ENCODE peak calls at places on chromosomes 3 and 15, in nine cellular contexts. One of them, this sample, is unnamed.

GRCh38 chr15:23039917-23040281 is 530 bp upstream of the TUBGCP5 start:
- DNase-seq in progenitor cell of endocrine pancreas: no peak
- DNase-seq in fibroblast of lung: no peak
- DNase-seq in cardiac fibroblast: no peak
- DNase-seq in lower lobe of right lung: no peak
- DNase-seq in endothelial cell: no peak
- DNase-seq in heart right ventricle: no peak
- DNase-seq in foreskin fibroblast: no peak
- DNase-seq in CD8-positive, alpha-beta T cell: no peak
- DNase-seq in this sample: no peak

GRCh38 chr15:99669250-99669649 is 64.0 kb downstream of the LYSMD4 start:
- DNase-seq in progenitor cell of endocrine pancreas: no peak
- DNase-seq in fibroblast of lung: no peak
- DNase-seq in cardiac fibroblast: no peak
- DNase-seq in lower lobe of right lung: no peak
- DNase-seq in endothelial cell: no peak
- DNase-seq in heart right ventricle: no peak
- DNase-seq in foreskin fibroblast: no peak
- DNase-seq in CD8-positive, alpha-beta T cell: no peak
- DNase-seq in this sample: no peak

GRCh38 chr3:149368850-149369497 is 8.5 kb downstream of the TM4SF1 start:
- DNase-seq in progenitor cell of endocrine pancreas: no peak
- DNase-seq in fibroblast of lung: no peak
- DNase-seq in cardiac fibroblast: no peak
- DNase-seq in lower lobe of right lung: no peak
- DNase-seq in endothelial cell: no peak
- DNase-seq in heart right ventricle: no peak
- DNase-seq in foreskin fibroblast: peak
- DNase-seq in CD8-positive, alpha-beta T cell: no peak
- DNase-seq in this sample: no peak

GRCh38 chr15:69414702-69415161 is 583 bp downstream of the KIF23 start:
- DNase-seq in progenitor cell of endocrine pancreas: peak
- DNase-seq in fibroblast of lung: peak
- DNase-seq in cardiac fibroblast: peak
- DNase-seq in lower lobe of right lung: peak
- DNase-seq in endothelial cell: peak
- DNase-seq in heart right ventricle: peak
- DNase-seq in foreskin fibroblast: peak
- DNase-seq in CD8-positive, alpha-beta T cell: no peak
- DNase-seq in this sample: peak

GRCh38 chr15:29687939-29688884 is 134.1 kb downstream of the TJP1 start:
- DNase-seq in progenitor cell of endocrine pancreas: no peak
- DNase-seq in fibroblast of lung: no peak
- DNase-seq in cardiac fibroblast: no peak
- DNase-seq in lower lobe of right lung: no peak
- DNase-seq in endothelial cell: no peak
- DNase-seq in heart right ventricle: no peak
- DNase-seq in foreskin fibroblast: no peak
- DNase-seq in CD8-positive, alpha-beta T cell: peak
- DNase-seq in this sample: no peak

GRCh38 chr3:169945313-169945712 is 21.3 kb upstream of the SEC62 start:
- DNase-seq in progenitor cell of endocrine pancreas: no peak
- DNase-seq in fibroblast of lung: no peak
- DNase-seq in cardiac fibroblast: peak
- DNase-seq in lower lobe of right lung: peak
- DNase-seq in endothelial cell: no peak
- DNase-seq in heart right ventricle: no peak
- DNase-seq in foreskin fibroblast: no peak
- DNase-seq in CD8-positive, alpha-beta T cell: peak
- DNase-seq in this sample: no peak

GRCh38 chr3:111874177-111874820 is 15.2 kb downstream of the PHLDB2 start:
- DNase-seq in progenitor cell of endocrine pancreas: no peak
- DNase-seq in fibroblast of lung: peak
- DNase-seq in cardiac fibroblast: peak
- DNase-seq in lower lobe of right lung: no peak
- DNase-seq in endothelial cell: no peak
- DNase-seq in heart right ventricle: no peak
- DNase-seq in foreskin fibroblast: peak
- DNase-seq in CD8-positive, alpha-beta T cell: no peak
- DNase-seq in this sample: peak

GRCh38 chr3:116356056-116356455 is 89.2 kb downstream of the LSAMP start:
- DNase-seq in progenitor cell of endocrine pancreas: no peak
- DNase-seq in fibroblast of lung: no peak
- DNase-seq in cardiac fibroblast: no peak
- DNase-seq in lower lobe of right lung: no peak
- DNase-seq in endothelial cell: no peak
- DNase-seq in heart right ventricle: no peak
- DNase-seq in foreskin fibroblast: no peak
- DNase-seq in CD8-positive, alpha-beta T cell: no peak
- DNase-seq in this sample: no peak

GRCh38 chr15:79815468-79815867 is 81.3 kb downstream of the MTHFS start:
- DNase-seq in progenitor cell of endocrine pancreas: no peak
- DNase-seq in fibroblast of lung: no peak
- DNase-seq in cardiac fibroblast: no peak
- DNase-seq in lower lobe of right lung: no peak
- DNase-seq in endothelial cell: no peak
- DNase-seq in heart right ventricle: peak
- DNase-seq in foreskin fibroblast: no peak
- DNase-seq in CD8-positive, alpha-beta T cell: no peak
- DNase-seq in this sample: no peak

DNA sequence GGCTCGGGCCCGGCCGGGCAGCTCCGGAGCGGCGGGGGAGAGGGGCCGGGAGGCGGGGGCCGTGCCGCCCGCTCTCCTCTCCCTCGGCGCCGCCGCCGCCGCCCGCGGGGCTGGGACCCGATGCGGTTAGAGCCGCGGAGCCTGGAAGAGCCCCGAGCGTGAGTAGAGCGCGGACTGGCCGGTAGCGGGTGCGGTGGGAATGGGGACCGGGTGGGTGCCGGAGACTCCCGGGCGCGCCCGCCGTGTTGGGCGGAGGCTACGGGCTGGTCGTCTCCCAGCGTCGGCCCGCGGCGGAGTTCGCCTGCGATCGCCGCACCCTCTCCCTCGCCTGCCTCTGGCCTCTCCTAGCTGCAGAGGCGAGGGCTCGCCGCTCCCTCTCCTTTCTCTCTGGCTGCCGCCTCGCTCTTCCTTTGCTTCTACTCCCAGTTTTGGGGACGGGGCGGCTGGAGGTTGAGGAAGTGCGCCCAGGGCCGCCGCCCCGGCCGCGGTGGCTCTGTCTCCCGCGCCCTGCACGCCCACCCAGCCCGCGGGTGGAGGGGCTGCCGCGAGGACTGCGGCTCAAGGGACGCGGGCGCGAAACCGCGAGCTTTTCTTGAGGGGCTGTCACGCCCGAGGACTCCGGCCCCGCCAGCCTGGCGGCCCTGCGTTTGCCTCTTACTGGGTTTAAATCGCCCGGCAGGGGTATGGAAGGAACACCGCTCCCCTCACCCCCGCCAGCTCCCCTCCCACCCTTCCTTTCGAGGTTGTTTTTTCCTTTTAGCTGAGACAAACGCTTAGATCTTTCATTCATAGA is 485 bp downstream of the PIK3CA start:
- DNase-seq in progenitor cell of endocrine pancreas: peak
- DNase-seq in fibroblast of lung: peak
- DNase-seq in cardiac fibroblast: peak
- DNase-seq in lower lobe of right lung: peak
- DNase-seq in endothelial cell: peak
- DNase-seq in heart right ventricle: peak
- DNase-seq in foreskin fibroblast: peak
- DNase-seq in CD8-positive, alpha-beta T cell: peak
- DNase-seq in this sample: peak
- TF ChIP-seq CTCF in progenitor cell of endocrine pancreas: no peak
- TF ChIP-seq CTCF in fibroblast of lung: no peak
- TF ChIP-seq CTCF in cardiac fibroblast: no peak
- TF ChIP-seq CTCF in lower lobe of right lung: no peak
- TF ChIP-seq CTCF in endothelial cell: no peak
- TF ChIP-seq CTCF in heart right ventricle: peak
- TF ChIP-seq CTCF in foreskin fibroblast: no peak
- TF ChIP-seq CTCF in CD8-positive, alpha-beta T cell: no peak
- TF ChIP-seq CTCF in this sample: no peak

GRCh38 chr15:66502491-66502890 is 2.2 kb downstream of the RPL4 start:
- DNase-seq in progenitor cell of endocrine pancreas: no peak
- DNase-seq in fibroblast of lung: no peak
- DNase-seq in cardiac fibroblast: no peak
- DNase-seq in lower lobe of right lung: no peak
- DNase-seq in endothelial cell: no peak
- DNase-seq in heart right ventricle: no peak
- DNase-seq in foreskin fibroblast: no peak
- DNase-seq in CD8-positive, alpha-beta T cell: no peak
- DNase-seq in this sample: no peak

GRCh38 chr15:66496951-66497501 is 536 bp downstream of the SNAPC5 start:
- DNase-seq in progenitor cell of endocrine pancreas: no peak
- DNase-seq in fibroblast of lung: no peak
- DNase-seq in cardiac fibroblast: no peak
- DNase-seq in lower lobe of right lung: no peak
- DNase-seq in endothelial cell: no peak
- DNase-seq in heart right ventricle: no peak
- DNase-seq in foreskin fibroblast: no peak
- DNase-seq in CD8-positive, alpha-beta T cell: no peak
- DNase-seq in this sample: no peak

GRCh38 chr15:66494262-66494661 is 3.3 kb downstream of the SNAPC5 start:
- DNase-seq in progenitor cell of endocrine pancreas: no peak
- DNase-seq in fibroblast of lung: no peak
- DNase-seq in cardiac fibroblast: no peak
- DNase-seq in lower lobe of right lung: no peak
- DNase-seq in endothelial cell: no peak
- DNase-seq in heart right ventricle: no peak
- DNase-seq in foreskin fibroblast: no peak
- DNase-seq in CD8-positive, alpha-beta T cell: no peak
- DNase-seq in this sample: no peak

GRCh38 chr15:66497502-66498455 is at the start of gene SNAPC5:
- DNase-seq in progenitor cell of endocrine pancreas: peak
- DNase-seq in fibroblast of lung: peak
- DNase-seq in cardiac fibroblast: peak
- DNase-seq in lower lobe of right lung: peak
- DNase-seq in endothelial cell: peak
- DNase-seq in heart right ventricle: peak
- DNase-seq in foreskin fibroblast: peak
- DNase-seq in CD8-positive, alpha-beta T cell: peak
- DNase-seq in this sample: peak

DNA sequence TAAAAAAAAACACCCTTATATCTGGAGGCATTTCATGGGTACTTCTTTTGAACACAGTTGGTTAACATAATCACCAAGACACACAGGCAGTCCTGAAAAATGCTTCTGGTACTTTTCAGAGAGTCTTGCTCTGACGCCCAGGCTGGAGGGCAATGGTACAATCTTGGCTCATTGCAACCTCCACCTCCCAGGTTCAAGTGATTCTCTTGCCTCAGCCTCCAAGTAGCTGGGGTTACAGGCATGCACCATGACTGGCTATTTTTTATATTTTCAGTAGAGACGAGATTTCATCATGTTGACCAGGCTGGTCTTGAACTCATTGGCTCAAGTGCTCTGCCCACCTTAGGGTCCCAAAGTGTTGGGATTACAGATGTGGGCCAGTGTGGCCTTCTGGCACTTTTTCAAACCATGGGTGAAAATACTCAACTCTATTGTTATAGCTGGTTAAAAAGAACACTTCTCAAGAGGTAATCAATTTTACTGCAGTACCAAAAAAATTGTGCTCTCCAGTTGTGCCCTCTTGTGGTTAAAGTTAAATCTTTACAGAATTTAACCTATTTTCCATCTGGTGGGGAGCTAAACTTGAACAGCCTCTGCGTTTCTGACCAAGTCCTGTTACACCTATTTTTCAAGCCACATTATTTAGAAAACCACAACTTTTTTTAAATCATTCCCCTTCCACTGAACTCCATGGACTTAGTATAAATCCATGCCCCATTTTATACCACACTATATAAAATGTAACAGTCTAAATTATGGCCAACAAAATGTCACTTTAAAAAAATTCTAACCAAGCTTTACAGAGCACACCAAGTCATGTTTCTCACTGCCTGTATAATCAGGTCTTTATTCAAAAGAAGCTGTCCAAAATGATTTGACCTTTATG is 1.2 kb upstream of the SNAPC5 start:
- DNase-seq in progenitor cell of endocrine pancreas: no peak
- DNase-seq in fibroblast of lung: peak
- DNase-seq in cardiac fibroblast: peak
- DNase-seq in lower lobe of right lung: no peak
- DNase-seq in endothelial cell: no peak
- DNase-seq in heart right ventricle: no peak
- DNase-seq in foreskin fibroblast: peak
- DNase-seq in CD8-positive, alpha-beta T cell: no peak
- DNase-seq in this sample: peak
- TF ChIP-seq CTCF in progenitor cell of endocrine pancreas: peak
- TF ChIP-seq CTCF in fibroblast of lung: peak
- TF ChIP-seq CTCF in cardiac fibroblast: peak
- TF ChIP-seq CTCF in lower lobe of right lung: peak
- TF ChIP-seq CTCF in endothelial cell: peak
- TF ChIP-seq CTCF in heart right ventricle: peak
- TF ChIP-seq CTCF in foreskin fibroblast: peak
- TF ChIP-seq CTCF in CD8-positive, alpha-beta T cell: peak
- TF ChIP-seq CTCF in this sample: peak

DNA sequence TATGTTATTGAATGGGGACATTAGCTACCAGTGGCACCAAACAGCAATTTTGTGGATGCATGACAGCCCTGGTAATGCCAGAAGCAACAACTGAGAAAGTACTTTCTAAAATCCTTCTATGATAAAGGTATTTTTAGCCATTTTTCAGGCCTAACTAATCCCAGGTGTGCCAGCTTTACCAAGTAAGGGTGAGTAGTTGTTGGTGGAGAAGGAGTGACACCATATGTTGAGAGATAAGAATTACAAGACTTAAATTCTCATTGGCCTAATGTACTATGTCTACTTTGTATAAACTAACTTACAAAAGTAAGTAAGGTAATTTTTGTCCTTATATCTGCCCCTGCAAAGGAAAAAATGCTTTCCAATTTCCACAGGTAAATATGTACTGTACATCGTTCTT is 4.1 kb upstream of the COX17 start:
- DNase-seq in progenitor cell of endocrine pancreas: no peak
- DNase-seq in fibroblast of lung: peak
- DNase-seq in cardiac fibroblast: peak
- DNase-seq in lower lobe of right lung: no peak
- DNase-seq in endothelial cell: no peak
- DNase-seq in heart right ventricle: no peak
- DNase-seq in foreskin fibroblast: peak
- DNase-seq in CD8-positive, alpha-beta T cell: no peak
- DNase-seq in this sample: peak
- TF ChIP-seq CTCF in progenitor cell of endocrine pancreas: peak
- TF ChIP-seq CTCF in fibroblast of lung: peak
- TF ChIP-seq CTCF in cardiac fibroblast: peak
- TF ChIP-seq CTCF in lower lobe of right lung: peak
- TF ChIP-seq CTCF in endothelial cell: no peak
- TF ChIP-seq CTCF in heart right ventricle: peak
- TF ChIP-seq CTCF in foreskin fibroblast: peak
- TF ChIP-seq CTCF in CD8-positive, alpha-beta T cell: peak
- TF ChIP-seq CTCF in this sample: peak

GRCh38 chr3:182392182-182392917 is 401.0 kb upstream of the ATP11B start:
- DNase-seq in progenitor cell of endocrine pancreas: no peak
- DNase-seq in fibroblast of lung: no peak
- DNase-seq in cardiac fibroblast: no peak
- DNase-seq in lower lobe of right lung: no peak
- DNase-seq in endothelial cell: no peak
- DNase-seq in heart right ventricle: no peak
- DNase-seq in foreskin fibroblast: no peak
- DNase-seq in CD8-positive, alpha-beta T cell: no peak
- DNase-seq in this sample: no peak
- TF ChIP-seq CTCF in progenitor cell of endocrine pancreas: peak
- TF ChIP-seq CTCF in fibroblast of lung: no peak
- TF ChIP-seq CTCF in cardiac fibroblast: no peak
- TF ChIP-seq CTCF in lower lobe of right lung: no peak
- TF ChIP-seq CTCF in endothelial cell: peak
- TF ChIP-seq CTCF in heart right ventricle: no peak
- TF ChIP-seq CTCF in foreskin fibroblast: no peak
- TF ChIP-seq CTCF in CD8-positive, alpha-beta T cell: no peak
- TF ChIP-seq CTCF in this sample: no peak

This sample was measured in HFFc6.